ENCODE peak calls at places on chromosomes 12 and 14, in four cellular contexts. F is bronchial epithelial cell; Q is activated naive CD4-positive, alpha-beta T cell; X is activated CD4-positive, CD25-positive, alpha-beta regulatory T cell treated with anti-CD3 and anti-CD28 coated beads, Interleukin-2, amount 50 U/mL, for 72 hours. N is an unnamed sample.

GRCh38 chr12:95724767-95725166 is 65.8 kb downstream of the NTN4 start:
- DNase-seq in F (no peak), Q (no peak), X (no peak), N (no peak)

GRCh38 chr12:59844775-59845174 is 248.9 kb downstream of the SLC16A7 start:
- DNase-seq in F (no peak), Q (no peak), X (no peak), N (no peak)

GRCh38 chr14:29643415-29644206 is 284.0 kb downstream of the PRKD1 start:
- DNase-seq in F (peak), Q (no peak), X (no peak), N (no peak)

GRCh38 chr12:5789469-5789968 is 155.5 kb downstream of the ANO2 start:
- DNase-seq in F (peak), Q (no peak), X (no peak), N (no peak)

GRCh38 chr12:52285851-52286530 is 5.3 kb downstream of the KRT81 start:
- DNase-seq in F (no peak), Q (no peak), X (no peak), N (no peak)

GRCh38 chr12:89092297-89092696 is 260.0 kb downstream of the DUSP6 start:
- DNase-seq in F (no peak), Q (no peak), X (no peak), N (no peak)

GRCh38 chr12:6730169-6730568 is 6.3 kb downstream of the COPS7A start:
- DNase-seq in F (no peak), Q (no peak), X (no peak), N (no peak)

GRCh38 chr12:6769003-6769389 is 2.8 kb downstream of the PTMS start:
- DNase-seq in F (no peak), Q (no peak), X (no peak), N (no peak)

GRCh38 chr14:74501135-74501614 is 7.6 kb downstream of the ISCA2 start:
- DNase-seq in F (peak), Q (no peak), X (no peak), N (no peak)

GRCh38 chr12:49674318-49674985 is 32.8 kb downstream of the FMNL3 start:
- DNase-seq in F (peak), Q (no peak), X (no peak), N (no peak)

GRCh38 chr14:49405291-49405690 is 180.9 kb downstream of the RPS29 start:
- DNase-seq in F (peak), Q (no peak), X (no peak), N (no peak)

GRCh38 chr12:267581-268482 is 5.2 kb upstream of the SLC6A13 start:
- DNase-seq in F (no peak), Q (no peak), X (no peak), N (no peak)

GRCh38 chr12:18340796-18341195 is 79.5 kb downstream of the PIK3C2G start:
- DNase-seq in F (no peak), Q (no peak), X (no peak), N (no peak)

GRCh38 chr12:1993871-1994371 is 10.3 kb downstream of the DCP1B start:
- DNase-seq in F (peak), Q (no peak), X (no peak), N (no peak)

GRCh38 chr12:131084341-131085011 is 130.8 kb downstream of the ADGRD1 start:
- DNase-seq in F (no peak), Q (no peak), X (no peak), N (no peak)